ENCODE peak calls at places on chromosomes 5 and 9, in five cellular contexts. One of them, this sample, is unnamed.

GRCh38 chr5:56251918-56252553 is 18.9 kb upstream of the ANKRD55 start:
- DNase-seq in NT2/D1: no peak
- DNase-seq in GM12878: no peak
- DNase-seq in HepG2: no peak
- DNase-seq in H1: no peak
- DNase-seq in this sample: no peak

GRCh38 chr5:16135003-16135402 is 44.6 kb downstream of the MARCHF11 start:
- DNase-seq in NT2/D1: no peak
- DNase-seq in GM12878: no peak
- DNase-seq in HepG2: no peak
- DNase-seq in H1: no peak
- DNase-seq in this sample: no peak

GRCh38 chr5:42951169-42951846 is 88.8 kb downstream of the ANXA2R start:
- DNase-seq in NT2/D1: no peak
- DNase-seq in GM12878: peak; percentile 13
- DNase-seq in HepG2: no peak
- DNase-seq in H1: no peak
- DNase-seq in this sample: no peak

GRCh38 chr9:70034292-70034711 is 9.3 kb upstream of the MAMDC2 start:
- DNase-seq in NT2/D1: no peak
- DNase-seq in GM12878: no peak
- DNase-seq in HepG2: no peak
- DNase-seq in H1: no peak
- DNase-seq in this sample: no peak

GRCh38 chr5:129724647-129725046 is 23.2 kb upstream of the MINAR2 start:
- DNase-seq in NT2/D1: no peak
- DNase-seq in GM12878: no peak
- DNase-seq in HepG2: no peak
- DNase-seq in H1: no peak
- DNase-seq in this sample: no peak

GRCh38 chr5:115657125-115657882 is 31.5 kb upstream of the TMED7 start:
- DNase-seq in NT2/D1: no peak
- DNase-seq in GM12878: no peak
- DNase-seq in HepG2: no peak
- DNase-seq in H1: no peak
- DNase-seq in this sample: no peak

GRCh38 chr9:6735422-6735821 is 22.4 kb upstream of the KDM4C start:
- DNase-seq in NT2/D1: no peak
- DNase-seq in GM12878: no peak
- DNase-seq in HepG2: no peak
- DNase-seq in H1: no peak
- DNase-seq in this sample: no peak

GRCh38 chr5:147713550-147714295 is 68.8 kb downstream of the JAKMIP2 start:
- DNase-seq in NT2/D1: no peak
- DNase-seq in GM12878: no peak
- DNase-seq in HepG2: no peak
- DNase-seq in H1: no peak
- DNase-seq in this sample: no peak

GRCh38 chr5:154498597-154499393 is 20.8 kb upstream of the HAND1 start:
- DNase-seq in NT2/D1: no peak
- DNase-seq in GM12878: no peak
- DNase-seq in HepG2: no peak
- DNase-seq in H1: no peak
- DNase-seq in this sample: no peak

GRCh38 chr5:150529555-150529954 is 21.6 kb downstream of the NDST1 start:
- DNase-seq in NT2/D1: peak; percentile 36
- DNase-seq in GM12878: no peak
- DNase-seq in HepG2: no peak
- DNase-seq in H1: no peak
- DNase-seq in this sample: no peak

GRCh38 chr5:157326440-157327023 is 60.6 kb downstream of the CYFIP2 start:
- DNase-seq in NT2/D1: no peak
- DNase-seq in GM12878: no peak
- DNase-seq in HepG2: peak; percentile 33
- DNase-seq in H1: no peak
- DNase-seq in this sample: no peak

GRCh38 chr5:39948867-39949468 is 524.2 kb upstream of the DAB2 start:
- DNase-seq in NT2/D1: peak; percentile 30
- DNase-seq in GM12878: peak; percentile 7
- DNase-seq in HepG2: peak; percentile 68
- DNase-seq in H1: peak; percentile 2
- DNase-seq in this sample: peak; percentile 45

GRCh38 chr5:150598046-150598445 is 42.4 kb upstream of the SYNPO start:
- DNase-seq in NT2/D1: no peak
- DNase-seq in GM12878: no peak
- DNase-seq in HepG2: no peak
- DNase-seq in H1: no peak
- DNase-seq in this sample: no peak

GRCh38 chr9:36996677-36997076 is 37.4 kb downstream of the PAX5 start:
- DNase-seq in NT2/D1: no peak
- DNase-seq in GM12878: no peak
- DNase-seq in HepG2: no peak
- DNase-seq in H1: no peak
- DNase-seq in this sample: no peak

GRCh38 chr9:79573697-79573976 is 1.9 kb downstream of the TLE4 start:
- DNase-seq in NT2/D1: no peak
- DNase-seq in GM12878: no peak
- DNase-seq in HepG2: no peak
- DNase-seq in H1: no peak
- DNase-seq in this sample: no peak

GRCh38 chr9:125747765-125748510 is 765 bp downstream of the PBX3 start:
- DNase-seq in NT2/D1: no peak
- DNase-seq in GM12878: no peak
- DNase-seq in HepG2: no peak
- DNase-seq in H1: no peak
- DNase-seq in this sample: peak; percentile 34

GRCh38 chr9:92525306-92525705 is 10.5 kb downstream of the ECM2 start:
- DNase-seq in NT2/D1: no peak
- DNase-seq in GM12878: no peak
- DNase-seq in HepG2: no peak
- DNase-seq in H1: no peak
- DNase-seq in this sample: no peak

GRCh38 chr9:5438301-5439162 is 807 bp upstream of the PLGRKT start:
- DNase-seq in NT2/D1: no peak
- DNase-seq in GM12878: peak; percentile 89
- DNase-seq in HepG2: no peak
- DNase-seq in H1: no peak
- DNase-seq in this sample: no peak

GRCh38 chr5:154829181-154829588 is 21.2 kb downstream of the FAXDC2 start:
- DNase-seq in NT2/D1: no peak
- DNase-seq in GM12878: no peak
- DNase-seq in HepG2: no peak
- DNase-seq in H1: no peak
- DNase-seq in this sample: no peak

GRCh38 chr9:133991964-133992779 is at the start of gene VAV2:
- DNase-seq in NT2/D1: no peak
- DNase-seq in GM12878: no peak
- DNase-seq in HepG2: peak; percentile 48
- DNase-seq in H1: no peak
- DNase-seq in this sample: peak; percentile 54

GRCh38 chr5:87115839-87116364 is 151.8 kb upstream of the RASA1 start:
- DNase-seq in NT2/D1: no peak
- DNase-seq in GM12878: no peak
- DNase-seq in HepG2: no peak
- DNase-seq in H1: no peak
- DNase-seq in this sample: no peak

GRCh38 chr5:149645236-149645635 is 63.9 kb downstream of the ARHGEF37 start:
- DNase-seq in NT2/D1: no peak
- DNase-seq in GM12878: no peak
- DNase-seq in HepG2: no peak
- DNase-seq in H1: no peak
- DNase-seq in this sample: no peak

GRCh38 chr5:108786806-108787483 is 39.2 kb downstream of the FER start:
- DNase-seq in NT2/D1: no peak
- DNase-seq in GM12878: no peak
- DNase-seq in HepG2: no peak
- DNase-seq in H1: no peak
- DNase-seq in this sample: no peak

GRCh38 chr9:33288828-33289483 is 1.4 kb upstream of the NFX1 start:
- DNase-seq in NT2/D1: no peak
- DNase-seq in GM12878: no peak
- DNase-seq in HepG2: no peak
- DNase-seq in H1: no peak
- DNase-seq in this sample: no peak
- TF ChIP-seq SUZ12 in NT2/D1: no peak
- TF ChIP-seq SUZ12 in GM12878: no peak
- TF ChIP-seq SUZ12 in HepG2: no peak
- TF ChIP-seq SUZ12 in H1: no peak
- TF ChIP-seq SUZ12 in this sample: no peak

DNA sequence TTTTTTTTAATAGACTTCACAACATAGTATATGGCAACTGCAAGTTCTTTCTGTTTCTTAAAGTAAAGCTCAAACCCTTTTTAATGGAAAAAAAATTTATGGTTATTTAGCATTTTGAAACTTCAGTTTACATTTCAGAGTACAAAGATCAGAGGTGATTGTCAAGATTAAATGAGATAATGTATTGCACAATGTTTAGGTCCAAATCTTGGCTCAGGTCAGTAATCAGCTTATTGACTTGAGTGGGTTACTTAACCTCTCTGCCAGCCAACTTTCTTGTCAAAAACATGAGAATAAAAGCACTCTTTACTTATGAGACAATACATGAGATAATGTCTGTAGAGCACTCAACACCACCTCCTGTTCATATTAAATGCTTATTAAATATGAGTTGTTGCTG is 345.1 kb upstream of the PTPRD start:
- DNase-seq in NT2/D1: no peak
- DNase-seq in GM12878: no peak
- DNase-seq in HepG2: peak; percentile 4
- DNase-seq in H1: no peak
- DNase-seq in this sample: no peak
- TF ChIP-seq SUZ12 in NT2/D1: no peak
- TF ChIP-seq SUZ12 in GM12878: no peak
- TF ChIP-seq SUZ12 in HepG2: no peak
- TF ChIP-seq SUZ12 in H1: no peak
- TF ChIP-seq SUZ12 in this sample: no peak

DNA sequence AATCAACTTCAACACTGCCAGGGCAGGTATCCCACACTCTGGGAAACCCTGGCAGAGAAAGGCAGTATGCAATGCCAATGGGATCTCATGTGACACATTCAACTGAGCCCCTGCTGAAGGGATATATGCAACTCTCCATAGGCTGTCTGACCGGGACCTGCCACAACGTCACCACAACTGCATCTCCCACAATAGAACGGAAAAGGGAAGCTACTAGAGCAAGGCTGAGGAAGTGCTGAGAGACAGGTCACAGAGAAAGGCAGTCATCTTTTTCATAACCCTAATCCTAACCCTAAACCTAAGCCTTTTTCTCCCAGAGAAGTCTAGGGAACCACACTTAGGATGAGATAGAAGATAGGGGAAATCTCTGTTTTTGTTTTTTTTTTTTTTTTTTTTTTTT is 345.9 kb upstream of the CD180 start:
- DNase-seq in NT2/D1: no peak
- DNase-seq in GM12878: no peak
- DNase-seq in HepG2: no peak
- DNase-seq in H1: no peak
- DNase-seq in this sample: no peak
- TF ChIP-seq SUZ12 in NT2/D1: no peak
- TF ChIP-seq SUZ12 in GM12878: no peak
- TF ChIP-seq SUZ12 in HepG2: no peak
- TF ChIP-seq SUZ12 in H1: no peak
- TF ChIP-seq SUZ12 in this sample: no peak

DNA sequence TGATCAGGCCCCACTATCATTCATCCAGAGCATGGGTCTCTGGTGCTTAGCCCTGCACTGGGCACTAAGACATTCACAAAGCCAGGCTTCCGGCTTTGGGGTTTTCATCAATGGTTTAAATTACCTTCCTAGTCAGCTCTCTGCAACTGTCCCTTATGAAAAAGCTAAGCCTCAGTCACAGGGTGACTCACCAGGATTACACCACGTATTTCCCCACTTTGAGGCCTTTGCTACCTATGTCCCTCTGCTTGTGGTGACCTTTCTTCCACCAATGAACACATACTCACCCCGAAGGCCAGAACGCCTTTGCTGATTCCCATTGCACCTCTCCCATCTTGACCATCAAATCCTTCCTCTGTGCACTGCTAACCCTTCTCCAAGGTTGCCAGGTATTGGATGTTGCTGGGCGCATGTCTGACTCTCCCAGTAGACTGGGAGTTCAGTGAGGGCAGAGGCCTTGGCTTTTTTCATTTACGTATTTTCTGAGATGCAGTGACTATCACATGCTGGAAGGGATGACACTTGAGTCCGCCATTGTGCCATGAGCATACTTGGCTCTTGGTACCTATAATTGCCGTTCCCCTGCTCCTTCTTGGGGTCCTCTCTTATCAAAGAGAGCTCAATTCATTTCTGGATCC is 58.7 kb upstream of the TNFSF8 start:
- DNase-seq in NT2/D1: no peak
- DNase-seq in GM12878: peak; percentile 26
- DNase-seq in HepG2: no peak
- DNase-seq in H1: no peak
- DNase-seq in this sample: no peak
- TF ChIP-seq SUZ12 in NT2/D1: no peak
- TF ChIP-seq SUZ12 in GM12878: no peak
- TF ChIP-seq SUZ12 in HepG2: no peak
- TF ChIP-seq SUZ12 in H1: no peak
- TF ChIP-seq SUZ12 in this sample: no peak

GRCh38 chr5:88826959-88827585 is 55.9 kb downstream of the MEF2C start:
- DNase-seq in NT2/D1: no peak
- DNase-seq in GM12878: peak; percentile 98
- DNase-seq in HepG2: no peak
- DNase-seq in H1: no peak
- DNase-seq in this sample: no peak
- TF ChIP-seq SUZ12 in NT2/D1: no peak
- TF ChIP-seq SUZ12 in GM12878: no peak
- TF ChIP-seq SUZ12 in HepG2: no peak
- TF ChIP-seq SUZ12 in H1: no peak
- TF ChIP-seq SUZ12 in this sample: no peak

GRCh38 chr5:75651575-75651974 is 40.3 kb downstream of the ANKDD1B start:
- DNase-seq in NT2/D1: no peak
- DNase-seq in GM12878: no peak
- DNase-seq in HepG2: no peak
- DNase-seq in H1: no peak
- DNase-seq in this sample: no peak

GRCh38 chr5:75648712-75649111 is 37.5 kb downstream of the ANKDD1B start:
- DNase-seq in NT2/D1: no peak
- DNase-seq in GM12878: peak; percentile 36
- DNase-seq in HepG2: peak; percentile 38
- DNase-seq in H1: no peak
- DNase-seq in this sample: no peak
- TF ChIP-seq SUZ12 in NT2/D1: no peak
- TF ChIP-seq SUZ12 in GM12878: no peak
- TF ChIP-seq SUZ12 in HepG2: no peak
- TF ChIP-seq SUZ12 in H1: no peak
- TF ChIP-seq SUZ12 in this sample: no peak

GRCh38 chr5:74095871-74096270 is 469.9 kb downstream of the ARHGEF28 start:
- DNase-seq in NT2/D1: no peak
- DNase-seq in GM12878: no peak
- DNase-seq in HepG2: no peak
- DNase-seq in H1: no peak
- DNase-seq in this sample: no peak

GRCh38 chr5:74093501-74093993 is 467.6 kb downstream of the ARHGEF28 start:
- DNase-seq in NT2/D1: no peak
- DNase-seq in GM12878: no peak
- DNase-seq in HepG2: no peak
- DNase-seq in H1: no peak
- DNase-seq in this sample: no peak

GRCh38 chr5:74092761-74093160 is 466.8 kb downstream of the ARHGEF28 start:
- DNase-seq in NT2/D1: no peak
- DNase-seq in GM12878: no peak
- DNase-seq in HepG2: no peak
- DNase-seq in H1: no peak
- DNase-seq in this sample: no peak

GRCh38 chr5:74094779-74095108 is 468.7 kb downstream of the ARHGEF28 start:
- DNase-seq in NT2/D1: no peak
- DNase-seq in GM12878: no peak
- DNase-seq in HepG2: no peak
- DNase-seq in H1: no peak
- DNase-seq in this sample: no peak

GRCh38 chr5:74094096-74094778 is 468.2 kb downstream of the ARHGEF28 start:
- DNase-seq in NT2/D1: no peak
- DNase-seq in GM12878: no peak
- DNase-seq in HepG2: no peak
- DNase-seq in H1: no peak
- DNase-seq in this sample: no peak
- TF ChIP-seq SUZ12 in NT2/D1: no peak
- TF ChIP-seq SUZ12 in GM12878: no peak
- TF ChIP-seq SUZ12 in HepG2: no peak
- TF ChIP-seq SUZ12 in H1: no peak
- TF ChIP-seq SUZ12 in this sample: no peak

This sample was measured in HEK293T.